ENCODE peak calls at places on chromosomes 11 and 22, in ten cellular contexts. D is prostate gland, U is endothelial cell of umbilical vein, K is transverse colon, N is K562, A is suprapubic skin, E is HCT116, C is stomach, G is sigmoid colon, Q is esophagus muscularis mucosa. O is an unnamed sample.

GRCh38 chr11:95799531-95799930 is 9.2 kb downstream of the CEP57 start:
- DNase-seq in C (no peak), G (no peak), Q (no peak), A (no peak), U (no peak), N (no peak), E (no peak), K (no peak), D (no peak), O (no peak)

GRCh38 chr11:118752654-118753053 is 38.3 kb downstream of the DDX6 start:
- DNase-seq in Q (no peak), D (no peak), E (no peak), U (no peak), N (no peak), K (no peak), G (no peak), C (no peak), A (no peak), O (no peak)

GRCh38 chr22:23404689-23405365 is 175.3 kb downstream of the IGLL1 start:
- DNase-seq in A (peak; percentile 53), G (peak; percentile 58), E (no peak), D (no peak), C (peak; percentile 42), Q (no peak), K (no peak), U (peak; percentile 11), N (no peak), O (no peak)

GRCh38 chr11:130315354-130315970 is 745 bp upstream of the ZBTB44 start:
- DNase-seq in N (peak; percentile 14), A (peak; percentile 67), K (peak; percentile 50), U (no peak), C (peak; percentile 48), G (peak; percentile 70), E (no peak), D (peak; percentile 14), Q (no peak), O (peak; percentile 66)

GRCh38 chr11:5196067-5196466 is 4.4 kb downstream of the OR51V1 start:
- DNase-seq in E (no peak), A (no peak), N (peak; percentile 35), C (no peak), G (no peak), K (no peak), D (no peak), U (no peak), Q (no peak), O (no peak)

GRCh38 chr11:64407630-64408029 is 48.7 kb downstream of the RPS6KA4 start:
- DNase-seq in U (no peak), C (no peak), N (no peak), A (no peak), G (no peak), Q (no peak), E (no peak), D (no peak), K (no peak), O (no peak)

GRCh38 chr11:126607374-126607773 is 251.9 kb downstream of the ST3GAL4 start:
- DNase-seq in A (peak; percentile 58), D (peak; percentile 25), E (peak; percentile 31), K (peak; percentile 25), C (peak; percentile 64), N (peak; percentile 78), G (no peak), Q (no peak), U (peak; percentile 5), O (peak; percentile 23)

GRCh38 chr22:42438293-42438650 is 6.1 kb upstream of the NFAM1 start:
- DNase-seq in Q (no peak), N (no peak), D (no peak), A (no peak), G (no peak), K (no peak), C (no peak), E (no peak), U (no peak), O (no peak)

GRCh38 chr11:11842426-11843008 is 745 bp downstream of the USP47 start:
- DNase-seq in Q (no peak), E (peak; percentile 53), U (peak; percentile 84), N (no peak), C (peak; percentile 62), A (peak; percentile 70), D (peak; percentile 62), K (peak; percentile 75), G (peak; percentile 80), O (peak; percentile 21)

DNA sequence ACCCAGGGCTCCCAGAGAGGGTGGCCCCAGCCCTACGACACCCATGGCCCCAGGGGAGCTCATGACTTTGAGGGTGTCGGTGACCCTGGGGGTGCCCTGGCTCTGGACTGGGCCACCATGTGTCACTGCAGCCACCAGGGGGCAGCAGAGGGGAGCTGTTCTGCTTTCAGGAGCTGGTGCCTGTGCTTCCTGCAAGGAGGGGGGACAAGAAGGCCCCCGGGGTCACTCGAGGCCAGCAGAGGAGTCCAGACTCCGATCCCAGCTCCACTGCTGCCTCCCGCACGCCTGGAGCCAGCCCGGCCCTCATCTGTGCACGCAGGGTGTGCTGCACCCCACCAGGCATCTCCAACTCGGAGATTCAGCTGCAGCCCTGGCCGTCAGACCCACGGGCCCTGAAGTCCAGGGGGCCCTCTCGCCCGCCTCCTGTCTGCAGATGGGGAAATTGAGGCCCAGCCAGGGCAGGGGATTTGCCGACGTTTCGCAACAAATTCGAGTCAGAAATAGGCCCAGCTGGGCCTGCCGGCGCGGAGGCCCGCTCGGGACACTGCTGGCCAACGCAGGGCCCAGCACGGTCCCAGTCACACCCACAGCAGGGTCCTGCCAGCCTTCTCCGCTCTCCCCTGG is 29.5 kb upstream of the WNT7B start:
- DNase-seq in K (peak; percentile 92), C (peak; percentile 91), U (peak; percentile 82), G (peak; percentile 98), N (peak; percentile 85), A (peak; percentile 97), Q (peak; percentile 97), E (peak; percentile 60), D (peak; percentile 85), O (peak; percentile 98)
- TF ChIP-seq POLR2AphosphoS5 in K (peak; percentile 23), C (no peak), U (no peak), G (peak; percentile 39), N (no peak), A (no peak), Q (no peak), E (peak; percentile 22), D (peak; percentile 59), O (no peak)

GRCh38 chr11:10540915-10541591 is at the start of gene RNF141:
- DNase-seq in A (peak; percentile 97), U (peak; percentile 94), G (peak; percentile 97), Q (peak; percentile 98), E (peak; percentile 84), K (peak; percentile 97), N (peak; percentile 95), C (peak; percentile 97), D (peak; percentile 94), O (peak; percentile 95)
- TF ChIP-seq POLR2A in A (peak; percentile 75), U (peak; percentile 94), G (peak; percentile 86), Q (peak; percentile 79), E (peak; percentile 91), K (peak; percentile 96), N (peak; percentile 96), C (peak; percentile 77), D (peak; percentile 96), O (peak; percentile 70)

GRCh38 chr11:35364101-35364780 is 55.1 kb downstream of the SLC1A2 start:
- DNase-seq in E (peak; percentile 29), A (peak; percentile 88), D (peak; percentile 83), U (no peak), K (peak; percentile 35), C (peak; percentile 69), Q (peak; percentile 94), G (peak; percentile 94), N (no peak), O (no peak)
- TF ChIP-seq POLR2AphosphoS5 in E (no peak), A (no peak), D (peak; percentile 88), U (no peak), K (peak; percentile 39), C (no peak), Q (peak; percentile 87), G (peak; percentile 77), N (no peak), O (no peak)

GRCh38 chr22:39312410-39312809 is 7.0 kb downstream of the RPL3 start:
- DNase-seq in C (no peak), E (no peak), U (no peak), Q (no peak), N (no peak), G (no peak), D (no peak), A (no peak), K (no peak), O (no peak)

GRCh38 chr22:39309364-39309861 is 10.0 kb downstream of the RPL3 start:
- DNase-seq in Q (no peak), C (no peak), K (no peak), E (no peak), A (peak; percentile 73), D (peak; percentile 80), U (no peak), G (no peak), N (no peak), O (no peak)

GRCh38 chr22:39309881-39310714 is 9.3 kb downstream of the RPL3 start:
- DNase-seq in E (no peak), A (no peak), K (no peak), G (no peak), Q (no peak), C (no peak), N (no peak), D (no peak), U (no peak), O (no peak)

GRCh38 chr22:39313258-39314001 is 6.0 kb downstream of the RPL3 start:
- DNase-seq in U (no peak), G (no peak), K (no peak), E (no peak), C (no peak), Q (no peak), D (no peak), A (no peak), N (no peak), O (no peak)

GRCh38 chr22:39311592-39312400 is 7.6 kb downstream of the RPL3 start:
- DNase-seq in C (no peak), G (no peak), U (no peak), D (no peak), Q (no peak), E (no peak), N (no peak), A (no peak), K (no peak), O (no peak)
- TF ChIP-seq POLR2A in C (no peak), G (no peak), U (peak; percentile 23), D (no peak), Q (no peak), E (no peak), N (peak; percentile 81), A (no peak), K (no peak), O (peak; percentile 92)

GRCh38 chr22:38176170-38176741 is 5.4 kb downstream of the PLA2G6 start:
- DNase-seq in D (peak; percentile 73), E (no peak), G (peak; percentile 91), U (peak; percentile 99), K (peak; percentile 56), Q (no peak), N (no peak), A (peak; percentile 90), C (peak; percentile 79), O (no peak)
- TF ChIP-seq POLR2AphosphoS5 in D (peak; percentile 84), E (no peak), G (peak; percentile 79), U (peak; percentile 81), K (peak; percentile 22), Q (peak; percentile 68), N (no peak), A (no peak), C (peak; percentile 46), O (no peak)